ENCODE peak calls at places on chromosomes 2 and 18, in five cellular contexts. One of them, this sample, is unnamed. For H3K4me1, the result is how much of the 10 kb centered on the place peaks cover.

GRCh38 chr2:229419158-229419557 is 148.1 kb upstream of the PID1 start:
- DNase-seq in ovary: no peak
- DNase-seq in stomach: no peak
- DNase-seq in right lobe of liver: no peak
- DNase-seq in tibial artery: no peak
- DNase-seq in this sample: no peak

GRCh38 chr2:33426666-33427231 is 49.7 kb upstream of the RASGRP3 start:
- DNase-seq in stomach: peak
- DNase-seq in right lobe of liver: peak
- DNase-seq in ovary: no peak
- DNase-seq in tibial artery: no peak
- DNase-seq in this sample: peak

GRCh38 chr2:31337860-31338259 is 76.7 kb downstream of the XDH start:
- DNase-seq in right lobe of liver: no peak
- DNase-seq in tibial artery: no peak
- DNase-seq in stomach: no peak
- DNase-seq in ovary: no peak
- DNase-seq in this sample: no peak

GRCh38 chr18:35521133-35521532 is 23.4 kb upstream of the INO80C start:
- DNase-seq in stomach: no peak
- DNase-seq in ovary: no peak
- DNase-seq in right lobe of liver: no peak
- DNase-seq in tibial artery: no peak
- DNase-seq in this sample: no peak

GRCh38 chr18:33440384-33441043 is at the start of gene CCDC178:
- DNase-seq in ovary: peak
- DNase-seq in right lobe of liver: peak
- DNase-seq in stomach: peak
- DNase-seq in tibial artery: no peak
- DNase-seq in this sample: peak

GRCh38 chr2:39394427-39395002 is 42.6 kb downstream of the MAP4K3 start:
- DNase-seq in stomach: no peak
- DNase-seq in tibial artery: no peak
- DNase-seq in ovary: no peak
- DNase-seq in right lobe of liver: no peak
- DNase-seq in this sample: no peak

GRCh38 chr18:43596106-43596712 is 318.9 kb upstream of the SYT4 start:
- DNase-seq in stomach: no peak
- DNase-seq in right lobe of liver: no peak
- DNase-seq in tibial artery: no peak
- DNase-seq in ovary: no peak
- DNase-seq in this sample: no peak

GRCh38 chr2:185757356-185757755 is 18.8 kb downstream of the FSIP2 start:
- DNase-seq in stomach: no peak
- DNase-seq in right lobe of liver: no peak
- DNase-seq in tibial artery: no peak
- DNase-seq in ovary: no peak
- DNase-seq in this sample: no peak

GRCh38 chr2:231364961-231365810 is 30.3 kb upstream of the B3GNT7 start:
- DNase-seq in ovary: no peak
- DNase-seq in right lobe of liver: no peak
- DNase-seq in stomach: no peak
- DNase-seq in tibial artery: peak
- DNase-seq in this sample: no peak

GRCh38 chr2:38722271-38723115 is 28.7 kb downstream of the SRSF7 start:
- DNase-seq in ovary: no peak
- DNase-seq in right lobe of liver: no peak
- DNase-seq in tibial artery: peak
- DNase-seq in stomach: no peak
- DNase-seq in this sample: no peak

GRCh38 chr2:25176541-25177368 is 8.4 kb upstream of the POMC start:
- DNase-seq in ovary: no peak
- DNase-seq in stomach: no peak
- DNase-seq in tibial artery: no peak
- DNase-seq in right lobe of liver: no peak
- DNase-seq in this sample: no peak

GRCh38 chr18:36492604-36493329 is 195.3 kb downstream of the FHOD3 start:
- DNase-seq in stomach: no peak
- DNase-seq in ovary: no peak
- DNase-seq in right lobe of liver: no peak
- DNase-seq in tibial artery: no peak
- DNase-seq in this sample: no peak

GRCh38 chr2:172445851-172446250 is 18.5 kb downstream of the ITGA6 start:
- DNase-seq in ovary: no peak
- DNase-seq in stomach: no peak
- DNase-seq in right lobe of liver: no peak
- DNase-seq in tibial artery: no peak
- DNase-seq in this sample: no peak

GRCh38 chr2:22167256-22167655 is 1043.5 kb downstream of the TDRD15 start:
- DNase-seq in stomach: no peak
- DNase-seq in tibial artery: no peak
- DNase-seq in right lobe of liver: no peak
- DNase-seq in ovary: no peak
- DNase-seq in this sample: no peak

GRCh38 chr2:167293172-167293781 is 405.0 kb downstream of the XIRP2 start:
- DNase-seq in ovary: no peak
- DNase-seq in right lobe of liver: no peak
- DNase-seq in stomach: no peak
- DNase-seq in tibial artery: no peak
- DNase-seq in this sample: peak

GRCh38 chr2:196171248-196171871 is at the start of gene STK17B:
- DNase-seq in stomach: peak
- DNase-seq in right lobe of liver: peak
- DNase-seq in ovary: peak
- DNase-seq in tibial artery: peak
- DNase-seq in this sample: peak

GRCh38 chr2:7773974-7774365 is 856.8 kb downstream of the RNF144A start:
- DNase-seq in ovary: no peak
- DNase-seq in stomach: no peak
- DNase-seq in tibial artery: no peak
- DNase-seq in right lobe of liver: no peak
- DNase-seq in this sample: no peak

GRCh38 chr2:133139847-133140533 is 428.3 kb downstream of the NCKAP5 start:
- DNase-seq in ovary: no peak
- DNase-seq in right lobe of liver: no peak
- DNase-seq in tibial artery: no peak
- DNase-seq in stomach: no peak
- DNase-seq in this sample: no peak

GRCh38 chr2:172461591-172462392 is 34.4 kb downstream of the ITGA6 start:
- DNase-seq in ovary: peak
- DNase-seq in stomach: peak
- DNase-seq in right lobe of liver: peak
- DNase-seq in tibial artery: no peak
- DNase-seq in this sample: peak

GRCh38 chr2:241858206-241859016 is at the start of gene PDCD1:
- DNase-seq in stomach: peak
- DNase-seq in ovary: peak
- DNase-seq in right lobe of liver: peak
- DNase-seq in tibial artery: peak
- DNase-seq in this sample: peak

GRCh38 chr18:12092398-12093229 is 1.0 kb upstream of the ANKRD62 start:
- DNase-seq in stomach: no peak
- DNase-seq in right lobe of liver: peak
- DNase-seq in tibial artery: no peak
- DNase-seq in ovary: no peak
- DNase-seq in this sample: peak

GRCh38 chr2:19748073-19748375 is 153.8 kb downstream of the TTC32 start:
- DNase-seq in tibial artery: no peak
- DNase-seq in ovary: no peak
- DNase-seq in stomach: no peak
- DNase-seq in right lobe of liver: no peak
- DNase-seq in this sample: no peak

GRCh38 chr2:100936070-100936741 is 65.9 kb upstream of the RPL31 start:
- DNase-seq in ovary: no peak
- DNase-seq in tibial artery: no peak
- DNase-seq in stomach: no peak
- DNase-seq in right lobe of liver: no peak
- DNase-seq in this sample: peak

GRCh38 chr18:33584845-33585775 is 7.1 kb downstream of the ASXL3 start:
- DNase-seq in right lobe of liver: no peak
- DNase-seq in ovary: no peak
- DNase-seq in stomach: no peak
- DNase-seq in tibial artery: no peak
- DNase-seq in this sample: no peak

GRCh38 chr2:28454016-28454930 is 41.6 kb upstream of the PLB1 start:
- DNase-seq in right lobe of liver: no peak
- DNase-seq in stomach: no peak
- DNase-seq in tibial artery: no peak
- DNase-seq in ovary: no peak
- DNase-seq in this sample: no peak

GRCh38 chr2:9287400-9288059 is 80.9 kb downstream of the ASAP2 start:
- DNase-seq in right lobe of liver: no peak
- DNase-seq in stomach: no peak
- DNase-seq in ovary: no peak
- DNase-seq in tibial artery: no peak
- DNase-seq in this sample: no peak

GRCh38 chr2:9285921-9286320 is 79.3 kb downstream of the ASAP2 start:
- DNase-seq in stomach: no peak
- DNase-seq in right lobe of liver: no peak
- DNase-seq in ovary: no peak
- DNase-seq in tibial artery: no peak
- DNase-seq in this sample: no peak

GRCh38 chr2:9285385-9285784 is 78.8 kb downstream of the ASAP2 start:
- DNase-seq in tibial artery: no peak
- DNase-seq in ovary: no peak
- DNase-seq in right lobe of liver: no peak
- DNase-seq in stomach: no peak
- DNase-seq in this sample: no peak

GRCh38 chr2:9288233-9288632 is 81.6 kb downstream of the ASAP2 start:
- DNase-seq in stomach: no peak
- DNase-seq in right lobe of liver: no peak
- DNase-seq in tibial artery: no peak
- DNase-seq in ovary: no peak
- DNase-seq in this sample: no peak

DNA sequence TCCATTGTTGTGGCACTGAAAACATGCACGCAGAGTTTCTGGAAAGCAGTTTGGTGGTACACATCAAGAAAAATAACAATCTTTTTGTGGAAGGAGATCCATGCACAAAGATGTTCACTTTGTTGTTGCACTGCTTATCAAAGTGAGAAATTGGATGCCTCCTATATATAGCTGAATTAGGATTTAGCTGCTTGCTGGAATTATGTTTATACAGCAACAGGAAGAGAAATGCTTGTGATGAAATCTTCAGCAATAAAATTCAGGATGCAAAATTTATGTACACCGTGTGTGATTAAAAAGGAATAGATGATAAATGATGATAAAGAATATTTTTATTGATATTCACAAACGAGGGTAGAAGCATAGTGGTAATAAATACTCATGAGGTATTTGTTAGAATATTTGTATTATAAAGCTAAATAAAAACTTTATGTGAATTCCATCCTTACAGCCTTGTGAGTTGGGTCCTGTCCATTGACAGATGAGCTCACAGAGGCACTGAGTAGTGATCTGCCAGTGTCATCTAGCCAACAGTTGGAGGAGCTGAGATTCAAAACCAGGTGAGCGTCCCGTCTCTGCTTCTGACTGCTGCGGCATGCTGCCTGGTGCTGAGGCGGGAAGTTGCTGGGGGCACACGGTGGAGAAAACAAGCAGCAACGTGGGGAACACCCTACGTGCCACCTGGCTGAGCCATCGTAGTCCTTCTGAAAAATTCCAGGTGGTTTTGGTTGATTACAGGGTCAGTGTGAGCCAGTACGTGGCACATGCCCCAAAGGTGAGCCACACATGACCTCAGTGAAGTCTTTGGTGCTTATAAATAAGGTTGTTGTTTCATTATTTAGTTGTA is 80.2 kb downstream of the ASAP2 start:
- DNase-seq in right lobe of liver: no peak
- DNase-seq in tibial artery: no peak
- DNase-seq in stomach: no peak
- DNase-seq in ovary: no peak
- DNase-seq in this sample: no peak
- H3K4me1 ChIP-seq in right lobe of liver: under half
- H3K4me1 ChIP-seq in tibial artery: half or more
- H3K4me1 ChIP-seq in stomach: half or more
- H3K4me1 ChIP-seq in ovary: under half
- H3K4me1 ChIP-seq in this sample: under half

GRCh38 chr18:58865009-58865345 is 300 bp downstream of the ZNF532 start:
- DNase-seq in tibial artery: no peak
- DNase-seq in stomach: no peak
- DNase-seq in right lobe of liver: no peak
- DNase-seq in ovary: no peak
- DNase-seq in this sample: no peak

GRCh38 chr18:58865714-58866113 is 1.0 kb downstream of the ZNF532 start:
- DNase-seq in ovary: no peak
- DNase-seq in right lobe of liver: no peak
- DNase-seq in stomach: no peak
- DNase-seq in tibial artery: peak
- DNase-seq in this sample: no peak

GRCh38 chr18:58867281-58867961 is 2.7 kb downstream of the ZNF532 start:
- DNase-seq in ovary: no peak
- DNase-seq in right lobe of liver: no peak
- DNase-seq in tibial artery: peak
- DNase-seq in stomach: no peak
- DNase-seq in this sample: no peak

GRCh38 chr18:58868440-58868839 is 3.8 kb downstream of the ZNF532 start:
- DNase-seq in ovary: no peak
- DNase-seq in right lobe of liver: no peak
- DNase-seq in tibial artery: peak
- DNase-seq in stomach: no peak
- DNase-seq in this sample: no peak

GRCh38 chr18:58866261-58867232 is 1.9 kb downstream of the ZNF532 start:
- DNase-seq in ovary: no peak
- DNase-seq in right lobe of liver: no peak
- DNase-seq in stomach: no peak
- DNase-seq in tibial artery: peak
- DNase-seq in this sample: no peak
- H3K4me3 ChIP-seq in ovary: no peak
- H3K4me3 ChIP-seq in right lobe of liver: no peak
- H3K4me3 ChIP-seq in stomach: no peak
- H3K4me3 ChIP-seq in tibial artery: peak
- H3K4me3 ChIP-seq in this sample: no peak

GRCh38 chr2:62653582-62654422 is 51.7 kb upstream of the EHBP1 start:
- DNase-seq in right lobe of liver: no peak
- DNase-seq in stomach: no peak
- DNase-seq in ovary: no peak
- DNase-seq in tibial artery: no peak
- DNase-seq in this sample: no peak
- TF ChIP-seq CTCF in right lobe of liver: no peak
- TF ChIP-seq CTCF in stomach: no peak
- TF ChIP-seq CTCF in ovary: no peak
- TF ChIP-seq CTCF in tibial artery: no peak
- TF ChIP-seq CTCF in this sample: no peak

GRCh38 chr2:145041706-145042105 is 521.8 kb upstream of the ZEB2 start:
- DNase-seq in right lobe of liver: no peak
- DNase-seq in tibial artery: no peak
- DNase-seq in ovary: no peak
- DNase-seq in stomach: no peak
- DNase-seq in this sample: no peak
- H3K4me1 ChIP-seq in right lobe of liver: under half
- H3K4me1 ChIP-seq in tibial artery: under half
- H3K4me1 ChIP-seq in ovary: under half
- H3K4me1 ChIP-seq in stomach: under half
- H3K4me1 ChIP-seq in this sample: under half

GRCh38 chr18:57781128-57781463 is 22.0 kb downstream of the ATP8B1 start:
- DNase-seq in tibial artery: no peak
- DNase-seq in ovary: no peak
- DNase-seq in stomach: no peak
- DNase-seq in right lobe of liver: no peak
- DNase-seq in this sample: no peak
- H3K4me3 ChIP-seq in tibial artery: no peak
- H3K4me3 ChIP-seq in ovary: peak
- H3K4me3 ChIP-seq in stomach: no peak
- H3K4me3 ChIP-seq in right lobe of liver: no peak
- H3K4me3 ChIP-seq in this sample: no peak